ENCODE peak calls at places on chromosomes 4 and X, in six cellular contexts. V, D, M, R, F and C are unnamed samples. For H3K4me1, the result is how much of the 10 kb centered on the place peaks cover.

GRCh38 chrX:38612281-38612680 is 50.9 kb downstream of the TSPAN7 start:
- ATAC-seq in V (no peak), D (no peak), M (no peak), R (no peak), F (no peak), C (no peak)

GRCh38 chrX:13283968-13284914 is 35.6 kb downstream of the ATXN3L start:
- ATAC-seq in V (no peak), D (no peak), M (no peak), R (no peak), F (no peak), C (no peak)

GRCh38 chrX:68843992-68844391 is 15.2 kb downstream of the EFNB1 start:
- ATAC-seq in V (no peak), D (no peak), M (no peak), R (no peak), F (no peak), C (no peak)

GRCh38 chr4:123037809-123038208 is 115.4 kb upstream of the NUDT6 start:
- ATAC-seq in V (peak), D (no peak), M (no peak), R (no peak), F (peak), C (no peak)

GRCh38 chr4:151039733-151040132 is 24.6 kb upstream of the LRBA start:
- ATAC-seq in V (no peak), D (no peak), M (no peak), R (no peak), F (no peak), C (no peak)

GRCh38 chr4:114488301-114488982 is 110.2 kb upstream of the UGT8 start:
- ATAC-seq in V (no peak), D (no peak), M (no peak), R (no peak), F (no peak), C (no peak)

GRCh38 chr4:177191586-177191985 is 118.1 kb upstream of the NEIL3 start:
- ATAC-seq in V (no peak), D (no peak), M (no peak), R (no peak), F (no peak), C (no peak)

GRCh38 chrX:47266643-47267042 is 33.8 kb downstream of the USP11 start:
- ATAC-seq in V (no peak), D (no peak), M (no peak), R (no peak), F (no peak), C (no peak)

GRCh38 chrX:134929813-134930212 is 61.0 kb upstream of the SMIM10 start:
- ATAC-seq in V (no peak), D (no peak), M (no peak), R (no peak), F (peak), C (no peak)

GRCh38 chr4:26991057-26991456 is 130.4 kb downstream of the STIM2 start:
- ATAC-seq in V (no peak), D (no peak), M (no peak), R (no peak), F (no peak), C (no peak)

GRCh38 chrX:26871967-26872366 is 591.2 kb downstream of the PPP4R3C start:
- ATAC-seq in V (no peak), D (no peak), M (peak), R (no peak), F (no peak), C (no peak)

GRCh38 chr4:70624226-70624793 is 4.2 kb upstream of the ENAM start:
- ATAC-seq in V (no peak), D (no peak), M (no peak), R (no peak), F (no peak), C (no peak)

GRCh38 chrX:152072236-152072635 is 66.1 kb downstream of the MAGEA10 start:
- ATAC-seq in V (no peak), D (peak), M (no peak), R (peak), F (peak), C (no peak)

GRCh38 chrX:80471582-80471981 is 51.3 kb downstream of the TENT5D start:
- ATAC-seq in V (no peak), D (no peak), M (no peak), R (no peak), F (no peak), C (no peak)

GRCh38 chr4:134308910-134309309 is 107.3 kb upstream of the PABPC4L start:
- ATAC-seq in V (no peak), D (no peak), M (no peak), R (no peak), F (no peak), C (no peak)

GRCh38 chrX:136055651-136056221 is 70.5 kb downstream of the SLC9A6 start:
- ATAC-seq in V (no peak), D (no peak), M (no peak), R (peak), F (no peak), C (peak)

GRCh38 chrX:140701480-140701879 is 8.1 kb upstream of the LINC00632 start:
- ATAC-seq in V (peak), D (peak), M (peak), R (peak), F (no peak), C (no peak)

GRCh38 chr4:185624248-185624568 is 88.9 kb upstream of the PDLIM3 start:
- ATAC-seq in V (no peak), D (no peak), M (no peak), R (no peak), F (no peak), C (no peak)

GRCh38 chr4:180925800-180926199 is 1317.4 kb upstream of the TENM3 start:
- ATAC-seq in V (no peak), D (no peak), M (no peak), R (no peak), F (no peak), C (no peak)

GRCh38 chr4:773214-773613 is 52.7 kb downstream of the CPLX1 start:
- ATAC-seq in V (peak), D (peak), M (no peak), R (no peak), F (no peak), C (no peak)

GRCh38 chr4:31088600-31089230 is 368.5 kb downstream of the PCDH7 start:
- ATAC-seq in V (no peak), D (no peak), M (peak), R (no peak), F (no peak), C (no peak)

DNA sequence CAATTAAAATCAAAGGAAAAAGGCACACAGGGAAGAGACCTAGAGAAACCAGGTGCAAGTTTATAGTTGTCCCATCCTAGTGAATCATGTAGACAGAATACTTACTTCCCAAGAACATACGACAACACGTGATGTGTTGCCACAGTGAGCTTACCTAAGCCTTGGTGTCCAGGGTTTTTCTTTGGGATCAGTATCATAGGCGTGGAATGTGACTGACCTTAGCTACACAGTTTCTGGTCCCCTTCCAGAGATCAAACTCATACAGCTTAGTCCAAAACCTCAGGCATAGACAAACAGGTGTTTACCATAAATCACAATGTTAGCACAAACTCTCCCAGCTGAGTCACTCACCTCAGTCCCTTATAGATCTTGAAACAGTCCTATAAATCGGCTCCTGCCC is 17.7 kb downstream of the SLC25A31 start:
- ATAC-seq in V (no peak), D (no peak), M (no peak), R (no peak), F (no peak), C (no peak)
- TF ChIP-seq POLR2A in V (no peak), D (no peak), M (no peak), R (no peak), F (no peak), C (no peak)

DNA sequence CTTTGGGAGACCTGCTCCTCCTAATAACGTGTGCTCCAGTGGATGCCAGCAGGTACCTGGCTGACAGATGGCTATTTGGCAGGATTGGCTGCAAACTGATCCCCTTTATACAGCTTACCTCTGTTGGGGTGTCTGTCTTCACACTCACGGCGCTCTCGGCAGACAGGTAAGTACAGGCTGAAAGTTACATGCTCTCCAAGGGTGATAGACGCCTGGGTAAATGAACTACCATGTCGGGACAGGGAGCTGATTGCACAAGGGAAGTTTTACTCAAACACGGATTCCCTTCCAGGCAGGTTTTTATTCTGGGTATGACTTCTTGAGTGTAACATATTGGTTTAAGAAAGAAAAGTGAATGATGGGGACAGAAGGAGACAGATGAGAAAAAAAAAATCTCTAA is 836 bp downstream of the GRPR start:
- ATAC-seq in V (no peak), D (no peak), M (no peak), R (no peak), F (no peak), C (no peak)
- TF ChIP-seq EP300 in V (no peak), D (no peak), M (no peak), R (no peak), F (no peak), C (no peak)

GRCh38 chr4:6750302-6751221 is 32.0 kb upstream of the KIAA0232 start:
- ATAC-seq in V (no peak), D (no peak), M (no peak), R (no peak), F (peak), C (no peak)
- H3K4me1 ChIP-seq in V (half or more), D (half or more), M (under half), R (under half), F (half or more), C (under half)

GRCh38 chr4:141220655-141221605 is at the start of gene ZNF330:
- ATAC-seq in V (peak), D (peak), M (peak), R (peak), F (peak), C (peak)
- TF ChIP-seq POLR2A in V (peak), D (peak), M (peak), R (peak), F (peak), C (peak)

DNA sequence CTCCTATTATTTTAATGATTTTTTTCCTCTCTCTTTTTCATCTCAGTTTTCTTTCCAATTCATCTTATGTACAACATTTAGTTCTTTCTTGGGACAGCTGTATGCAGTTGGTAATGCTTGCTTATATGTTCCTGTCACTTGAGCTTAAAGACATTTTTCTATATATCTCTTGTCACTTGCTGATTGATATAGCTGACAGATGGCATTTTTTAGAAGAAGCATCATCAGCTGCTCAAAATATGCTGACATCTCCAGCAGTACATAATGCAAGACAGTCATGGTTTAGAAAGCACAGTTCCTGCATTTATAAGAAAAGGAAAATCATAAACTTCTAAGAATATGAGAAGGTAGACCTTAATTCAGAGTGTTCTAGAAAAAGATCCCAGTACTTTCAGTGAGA is 56.5 kb downstream of the DCAF8L1 start:
- ATAC-seq in V (no peak), D (no peak), M (no peak), R (no peak), F (no peak), C (no peak)
- TF ChIP-seq EP300 in V (no peak), D (no peak), M (no peak), R (no peak), F (no peak), C (no peak)

DNA sequence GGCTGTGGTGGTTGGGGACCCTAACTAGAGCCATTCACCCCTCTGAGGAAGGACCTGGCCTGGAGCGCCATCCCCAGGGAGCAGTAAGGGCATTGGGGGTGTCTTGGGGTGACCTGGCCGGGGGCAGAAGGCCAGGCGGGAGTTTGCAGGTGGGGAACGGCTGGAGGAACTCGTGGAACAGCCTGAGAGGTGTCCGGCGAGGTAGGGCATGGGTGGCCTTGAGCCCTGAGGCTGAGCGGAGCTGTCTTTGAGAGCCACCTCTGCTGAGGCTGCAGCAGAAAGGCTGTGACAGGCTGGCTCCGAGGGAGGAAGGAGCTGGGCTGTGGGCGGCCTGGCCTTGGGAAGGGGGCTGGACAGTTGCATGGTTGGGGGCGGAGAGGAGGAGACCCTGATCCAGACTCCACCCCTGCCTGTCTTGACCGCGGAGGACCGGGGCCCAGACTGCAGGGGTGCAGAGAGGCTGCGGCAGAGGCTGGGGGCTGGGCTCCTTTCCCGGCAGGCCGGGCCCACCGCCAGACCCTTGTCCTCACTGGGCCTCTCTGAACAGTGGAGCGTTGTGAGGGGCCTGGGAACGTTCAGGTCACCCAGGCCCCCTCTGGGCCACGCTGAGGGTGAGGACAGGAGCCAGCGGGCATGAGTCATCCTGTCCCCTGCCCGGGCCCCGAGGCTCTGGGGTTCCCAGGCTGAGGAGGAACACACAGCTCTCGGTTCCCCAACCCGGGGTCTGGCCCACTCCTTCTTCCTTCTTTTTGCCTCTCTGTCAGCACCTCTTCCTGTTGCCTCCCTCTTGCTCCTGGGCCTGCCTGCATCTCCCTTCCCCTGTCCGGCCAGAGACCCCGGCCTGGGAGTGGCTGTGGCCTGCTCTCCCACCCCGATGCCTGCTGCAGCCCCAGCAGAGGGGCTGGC is 8.1 kb downstream of the SH3BP2 start:
- ATAC-seq in V (peak), D (peak), M (peak), R (peak), F (peak), C (peak)
- H3K4me1 ChIP-seq in V (half or more), D (under half), M (half or more), R (half or more), F (half or more), C (half or more)

GRCh38 chr4:13493793-13494192 is 9.7 kb upstream of the RAB28 start:
- ATAC-seq in V (no peak), D (no peak), M (no peak), R (no peak), F (no peak), C (no peak)
- TF ChIP-seq POLR2A in V (no peak), D (no peak), M (no peak), R (no peak), F (no peak), C (no peak)

DNA sequence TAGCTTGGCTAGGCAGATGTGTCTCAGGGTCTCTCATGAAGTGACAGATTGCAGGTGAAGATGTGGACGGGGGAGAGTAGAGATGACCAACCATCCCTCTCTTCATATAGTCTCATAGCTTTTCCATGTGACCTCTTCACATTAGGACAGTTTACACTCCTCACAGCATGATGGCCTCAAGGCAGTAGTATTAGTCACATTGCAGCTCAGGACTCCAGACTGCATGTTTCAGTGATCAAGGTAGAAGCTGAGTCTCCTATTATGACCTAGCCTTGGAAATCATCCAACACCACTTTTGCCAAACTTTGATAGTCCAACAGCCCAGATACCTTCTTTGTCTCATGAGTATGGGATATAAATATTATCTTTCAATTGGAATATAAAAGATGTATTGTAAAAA is 147.7 kb downstream of the GASK1B start:
- ATAC-seq in V (no peak), D (peak), M (no peak), R (no peak), F (no peak), C (no peak)
- TF ChIP-seq EP300 in V (no peak), D (no peak), M (no peak), R (no peak), F (no peak), C (no peak)

GRCh38 chrX:40581333-40581910 is 652 bp downstream of the ATP6AP2 start:
- ATAC-seq in V (no peak), D (peak), M (peak), R (no peak), F (no peak), C (no peak)
- H3K4me1 ChIP-seq in V (under half), D (under half), M (under half), R (under half), F (under half), C (under half)